ENCODE peak calls at places on chromosomes 12 and 14, in five cellular contexts. One of them, this sample, is unnamed.

GRCh38 chr12:25730489-25731349 is 177.6 kb upstream of the LMNTD1 start:
- DNase-seq in WTC11: no peak
- DNase-seq in cerebellum: no peak
- DNase-seq in lower lobe of right lung: no peak
- DNase-seq in hepatocyte: no peak
- DNase-seq in this sample: no peak

GRCh38 chr12:89977356-89978185 is 268.9 kb upstream of the ATP2B1 start:
- DNase-seq in cerebellum: no peak
- DNase-seq in hepatocyte: no peak
- DNase-seq in WTC11: no peak
- DNase-seq in lower lobe of right lung: no peak
- DNase-seq in this sample: no peak

GRCh38 chr12:94768398-94769039 is 118.2 kb upstream of the TMCC3 start:
- DNase-seq in cerebellum: no peak
- DNase-seq in WTC11: no peak
- DNase-seq in lower lobe of right lung: no peak
- DNase-seq in hepatocyte: no peak
- DNase-seq in this sample: no peak

GRCh38 chr12:71967176-71967575 is 28.5 kb downstream of the TPH2 start:
- DNase-seq in lower lobe of right lung: no peak
- DNase-seq in WTC11: no peak
- DNase-seq in cerebellum: no peak
- DNase-seq in hepatocyte: no peak
- DNase-seq in this sample: no peak

GRCh38 chr12:109735051-109735521 is 21.5 kb downstream of the FAM222A start:
- DNase-seq in cerebellum: no peak
- DNase-seq in WTC11: peak; percentile 11
- DNase-seq in lower lobe of right lung: peak; percentile 10
- DNase-seq in hepatocyte: no peak
- DNase-seq in this sample: peak; percentile 11

GRCh38 chr14:103169954-103170353 is 46.7 kb downstream of the TNFAIP2 start:
- DNase-seq in lower lobe of right lung: no peak
- DNase-seq in cerebellum: no peak
- DNase-seq in WTC11: no peak
- DNase-seq in hepatocyte: no peak
- DNase-seq in this sample: no peak

GRCh38 chr14:94388027-94388895 is at the start of gene SERPINA1:
- DNase-seq in cerebellum: no peak
- DNase-seq in lower lobe of right lung: peak; percentile 70
- DNase-seq in hepatocyte: peak; percentile 85
- DNase-seq in WTC11: no peak
- DNase-seq in this sample: no peak

GRCh38 chr12:92462049-92462448 is 240.7 kb upstream of the PLEKHG7 start:
- DNase-seq in hepatocyte: no peak
- DNase-seq in WTC11: no peak
- DNase-seq in lower lobe of right lung: no peak
- DNase-seq in cerebellum: no peak
- DNase-seq in this sample: no peak

GRCh38 chr12:113271466-113271852 is 50.2 kb downstream of the TPCN1 start:
- DNase-seq in lower lobe of right lung: no peak
- DNase-seq in WTC11: no peak
- DNase-seq in cerebellum: no peak
- DNase-seq in hepatocyte: no peak
- DNase-seq in this sample: no peak

GRCh38 chr12:94536040-94536965 is 76.6 kb upstream of the CEP83 start:
- DNase-seq in hepatocyte: no peak
- DNase-seq in WTC11: no peak
- DNase-seq in lower lobe of right lung: no peak
- DNase-seq in cerebellum: no peak
- DNase-seq in this sample: no peak

GRCh38 chr12:93139028-93139665 is 210.1 kb upstream of the EEA1 start:
- DNase-seq in cerebellum: no peak
- DNase-seq in hepatocyte: no peak
- DNase-seq in WTC11: no peak
- DNase-seq in lower lobe of right lung: no peak
- DNase-seq in this sample: no peak

GRCh38 chr14:101915871-101916815 is 48.2 kb upstream of the DYNC1H1 start:
- DNase-seq in WTC11: no peak
- DNase-seq in cerebellum: no peak
- DNase-seq in hepatocyte: no peak
- DNase-seq in lower lobe of right lung: no peak
- DNase-seq in this sample: no peak

GRCh38 chr12:14621821-14622220 is 54.1 kb upstream of the PLBD1 start:
- DNase-seq in hepatocyte: no peak
- DNase-seq in lower lobe of right lung: no peak
- DNase-seq in cerebellum: no peak
- DNase-seq in WTC11: no peak
- DNase-seq in this sample: no peak

GRCh38 chr14:49306152-49306751 is 279.9 kb downstream of the RPS29 start:
- DNase-seq in lower lobe of right lung: no peak
- DNase-seq in hepatocyte: peak; percentile 51
- DNase-seq in cerebellum: no peak
- DNase-seq in WTC11: no peak
- DNase-seq in this sample: no peak

This sample was measured in nephron progenitor cell.